ENCODE peak calls at places on chromosomes 7 and 10, in eight cellular contexts. One of them, this sample, is unnamed.

GRCh38 chr7:66460921-66461361 is 167.7 kb upstream of the KCTD7 start:
- DNase-seq in HEK293T: no peak
- DNase-seq in stimulated activated CD4-positive, alpha-beta T cell treated with anti-CD3 and anti-CD28 coated beads, Interleukin-2, amount 100 ng/mL, for 48 hours: no peak
- DNase-seq in activated T-helper 2 cell treated with anti-CD3 and anti-CD28 coated beads, Interferon-gamma antibody, Interleukin-2, Interleukin-4, amounts not matched to agents 10 μg/mL and 5 μg/mL and 100 μg/mL, durations not matched to agents 14 hours and 24 hours and 36 hours: no peak
- DNase-seq in SW 1271: no peak
- DNase-seq in HCT116: no peak
- DNase-seq in naive B cell: no peak
- DNase-seq in adrenal gland: no peak
- DNase-seq in this sample: no peak

GRCh38 chr10:24727811-24728210 is 4.1 kb upstream of the ARHGAP21 start:
- DNase-seq in HEK293T: no peak
- DNase-seq in SW 1271: no peak
- DNase-seq in adrenal gland: no peak
- DNase-seq in activated T-helper 2 cell treated with anti-CD3 and anti-CD28 coated beads, Interferon-gamma antibody, Interleukin-2, Interleukin-4, amounts not matched to agents 10 μg/mL and 5 μg/mL and 100 μg/mL, durations not matched to agents 14 hours and 24 hours and 36 hours: no peak
- DNase-seq in stimulated activated CD4-positive, alpha-beta T cell treated with anti-CD3 and anti-CD28 coated beads, Interleukin-2, amount 100 ng/mL, for 48 hours: no peak
- DNase-seq in naive B cell: no peak
- DNase-seq in HCT116: no peak
- DNase-seq in this sample: no peak

GRCh38 chr7:70669859-70670258 is 462.1 kb upstream of the GALNT17 start:
- DNase-seq in activated T-helper 2 cell treated with anti-CD3 and anti-CD28 coated beads, Interferon-gamma antibody, Interleukin-2, Interleukin-4, amounts not matched to agents 10 μg/mL and 5 μg/mL and 100 μg/mL, durations not matched to agents 14 hours and 24 hours and 36 hours: no peak
- DNase-seq in SW 1271: no peak
- DNase-seq in stimulated activated CD4-positive, alpha-beta T cell treated with anti-CD3 and anti-CD28 coated beads, Interleukin-2, amount 100 ng/mL, for 48 hours: no peak
- DNase-seq in adrenal gland: no peak
- DNase-seq in HCT116: no peak
- DNase-seq in HEK293T: no peak
- DNase-seq in naive B cell: no peak
- DNase-seq in this sample: no peak

GRCh38 chr10:119680050-119680449 is 28.9 kb downstream of the BAG3 start:
- DNase-seq in SW 1271: peak
- DNase-seq in adrenal gland: no peak
- DNase-seq in naive B cell: no peak
- DNase-seq in stimulated activated CD4-positive, alpha-beta T cell treated with anti-CD3 and anti-CD28 coated beads, Interleukin-2, amount 100 ng/mL, for 48 hours: no peak
- DNase-seq in HCT116: peak
- DNase-seq in HEK293T: no peak
- DNase-seq in activated T-helper 2 cell treated with anti-CD3 and anti-CD28 coated beads, Interferon-gamma antibody, Interleukin-2, Interleukin-4, amounts not matched to agents 10 μg/mL and 5 μg/mL and 100 μg/mL, durations not matched to agents 14 hours and 24 hours and 36 hours: no peak
- DNase-seq in this sample: no peak

GRCh38 chr7:156667110-156667436 is 26.5 kb downstream of the RNF32 start:
- DNase-seq in stimulated activated CD4-positive, alpha-beta T cell treated with anti-CD3 and anti-CD28 coated beads, Interleukin-2, amount 100 ng/mL, for 48 hours: no peak
- DNase-seq in HCT116: no peak
- DNase-seq in HEK293T: no peak
- DNase-seq in adrenal gland: no peak
- DNase-seq in activated T-helper 2 cell treated with anti-CD3 and anti-CD28 coated beads, Interferon-gamma antibody, Interleukin-2, Interleukin-4, amounts not matched to agents 10 μg/mL and 5 μg/mL and 100 μg/mL, durations not matched to agents 14 hours and 24 hours and 36 hours: no peak
- DNase-seq in SW 1271: no peak
- DNase-seq in naive B cell: no peak
- DNase-seq in this sample: no peak

GRCh38 chr7:90945104-90945752 is 319.0 kb upstream of the FZD1 start:
- DNase-seq in SW 1271: no peak
- DNase-seq in HCT116: no peak
- DNase-seq in activated T-helper 2 cell treated with anti-CD3 and anti-CD28 coated beads, Interferon-gamma antibody, Interleukin-2, Interleukin-4, amounts not matched to agents 10 μg/mL and 5 μg/mL and 100 μg/mL, durations not matched to agents 14 hours and 24 hours and 36 hours: no peak
- DNase-seq in naive B cell: no peak
- DNase-seq in HEK293T: no peak
- DNase-seq in stimulated activated CD4-positive, alpha-beta T cell treated with anti-CD3 and anti-CD28 coated beads, Interleukin-2, amount 100 ng/mL, for 48 hours: no peak
- DNase-seq in adrenal gland: no peak
- DNase-seq in this sample: no peak

GRCh38 chr7:34846976-34847375 is 189.0 kb downstream of the NPSR1 start:
- DNase-seq in activated T-helper 2 cell treated with anti-CD3 and anti-CD28 coated beads, Interferon-gamma antibody, Interleukin-2, Interleukin-4, amounts not matched to agents 10 μg/mL and 5 μg/mL and 100 μg/mL, durations not matched to agents 14 hours and 24 hours and 36 hours: no peak
- DNase-seq in HEK293T: no peak
- DNase-seq in naive B cell: no peak
- DNase-seq in adrenal gland: no peak
- DNase-seq in HCT116: no peak
- DNase-seq in SW 1271: no peak
- DNase-seq in stimulated activated CD4-positive, alpha-beta T cell treated with anti-CD3 and anti-CD28 coated beads, Interleukin-2, amount 100 ng/mL, for 48 hours: no peak
- DNase-seq in this sample: no peak

GRCh38 chr7:98294798-98295382 is 13.4 kb downstream of the BRI3 start:
- DNase-seq in activated T-helper 2 cell treated with anti-CD3 and anti-CD28 coated beads, Interferon-gamma antibody, Interleukin-2, Interleukin-4, amounts not matched to agents 10 μg/mL and 5 μg/mL and 100 μg/mL, durations not matched to agents 14 hours and 24 hours and 36 hours: no peak
- DNase-seq in stimulated activated CD4-positive, alpha-beta T cell treated with anti-CD3 and anti-CD28 coated beads, Interleukin-2, amount 100 ng/mL, for 48 hours: peak
- DNase-seq in naive B cell: peak
- DNase-seq in SW 1271: no peak
- DNase-seq in HCT116: peak
- DNase-seq in HEK293T: peak
- DNase-seq in adrenal gland: peak
- DNase-seq in this sample: peak

GRCh38 chr10:90047243-90047729 is 345.9 kb downstream of the KIF20B start:
- DNase-seq in SW 1271: no peak
- DNase-seq in activated T-helper 2 cell treated with anti-CD3 and anti-CD28 coated beads, Interferon-gamma antibody, Interleukin-2, Interleukin-4, amounts not matched to agents 10 μg/mL and 5 μg/mL and 100 μg/mL, durations not matched to agents 14 hours and 24 hours and 36 hours: no peak
- DNase-seq in stimulated activated CD4-positive, alpha-beta T cell treated with anti-CD3 and anti-CD28 coated beads, Interleukin-2, amount 100 ng/mL, for 48 hours: no peak
- DNase-seq in naive B cell: peak
- DNase-seq in adrenal gland: no peak
- DNase-seq in HEK293T: no peak
- DNase-seq in HCT116: peak
- DNase-seq in this sample: no peak

GRCh38 chr7:35463176-35463575 is 209.3 kb upstream of the TBX20 start:
- DNase-seq in SW 1271: no peak
- DNase-seq in naive B cell: no peak
- DNase-seq in activated T-helper 2 cell treated with anti-CD3 and anti-CD28 coated beads, Interferon-gamma antibody, Interleukin-2, Interleukin-4, amounts not matched to agents 10 μg/mL and 5 μg/mL and 100 μg/mL, durations not matched to agents 14 hours and 24 hours and 36 hours: no peak
- DNase-seq in HCT116: no peak
- DNase-seq in stimulated activated CD4-positive, alpha-beta T cell treated with anti-CD3 and anti-CD28 coated beads, Interleukin-2, amount 100 ng/mL, for 48 hours: no peak
- DNase-seq in adrenal gland: no peak
- DNase-seq in HEK293T: no peak
- DNase-seq in this sample: no peak

GRCh38 chr7:40805361-40805760 is 670.6 kb downstream of the SUGCT start:
- DNase-seq in HEK293T: no peak
- DNase-seq in HCT116: no peak
- DNase-seq in stimulated activated CD4-positive, alpha-beta T cell treated with anti-CD3 and anti-CD28 coated beads, Interleukin-2, amount 100 ng/mL, for 48 hours: no peak
- DNase-seq in SW 1271: no peak
- DNase-seq in naive B cell: no peak
- DNase-seq in activated T-helper 2 cell treated with anti-CD3 and anti-CD28 coated beads, Interferon-gamma antibody, Interleukin-2, Interleukin-4, amounts not matched to agents 10 μg/mL and 5 μg/mL and 100 μg/mL, durations not matched to agents 14 hours and 24 hours and 36 hours: no peak
- DNase-seq in adrenal gland: no peak
- DNase-seq in this sample: no peak

GRCh38 chr10:10782603-10783002 is 235.1 kb upstream of the CELF2 start:
- DNase-seq in stimulated activated CD4-positive, alpha-beta T cell treated with anti-CD3 and anti-CD28 coated beads, Interleukin-2, amount 100 ng/mL, for 48 hours: no peak
- DNase-seq in adrenal gland: no peak
- DNase-seq in naive B cell: no peak
- DNase-seq in activated T-helper 2 cell treated with anti-CD3 and anti-CD28 coated beads, Interferon-gamma antibody, Interleukin-2, Interleukin-4, amounts not matched to agents 10 μg/mL and 5 μg/mL and 100 μg/mL, durations not matched to agents 14 hours and 24 hours and 36 hours: no peak
- DNase-seq in HCT116: no peak
- DNase-seq in SW 1271: no peak
- DNase-seq in HEK293T: no peak
- DNase-seq in this sample: no peak

GRCh38 chr10:132064771-132065437 is 842 bp upstream of the JAKMIP3 start:
- DNase-seq in activated T-helper 2 cell treated with anti-CD3 and anti-CD28 coated beads, Interferon-gamma antibody, Interleukin-2, Interleukin-4, amounts not matched to agents 10 μg/mL and 5 μg/mL and 100 μg/mL, durations not matched to agents 14 hours and 24 hours and 36 hours: no peak
- DNase-seq in adrenal gland: no peak
- DNase-seq in HCT116: no peak
- DNase-seq in HEK293T: no peak
- DNase-seq in stimulated activated CD4-positive, alpha-beta T cell treated with anti-CD3 and anti-CD28 coated beads, Interleukin-2, amount 100 ng/mL, for 48 hours: no peak
- DNase-seq in naive B cell: no peak
- DNase-seq in SW 1271: no peak
- DNase-seq in this sample: no peak

GRCh38 chr10:60197206-60197605 is 192.5 kb downstream of the ANK3 start:
- DNase-seq in SW 1271: no peak
- DNase-seq in HEK293T: no peak
- DNase-seq in stimulated activated CD4-positive, alpha-beta T cell treated with anti-CD3 and anti-CD28 coated beads, Interleukin-2, amount 100 ng/mL, for 48 hours: no peak
- DNase-seq in HCT116: no peak
- DNase-seq in adrenal gland: no peak
- DNase-seq in activated T-helper 2 cell treated with anti-CD3 and anti-CD28 coated beads, Interferon-gamma antibody, Interleukin-2, Interleukin-4, amounts not matched to agents 10 μg/mL and 5 μg/mL and 100 μg/mL, durations not matched to agents 14 hours and 24 hours and 36 hours: no peak
- DNase-seq in naive B cell: no peak
- DNase-seq in this sample: no peak

GRCh38 chr10:20257422-20257821 is 441.2 kb downstream of the PLXDC2 start:
- DNase-seq in SW 1271: no peak
- DNase-seq in adrenal gland: no peak
- DNase-seq in activated T-helper 2 cell treated with anti-CD3 and anti-CD28 coated beads, Interferon-gamma antibody, Interleukin-2, Interleukin-4, amounts not matched to agents 10 μg/mL and 5 μg/mL and 100 μg/mL, durations not matched to agents 14 hours and 24 hours and 36 hours: no peak
- DNase-seq in HCT116: no peak
- DNase-seq in naive B cell: no peak
- DNase-seq in HEK293T: no peak
- DNase-seq in stimulated activated CD4-positive, alpha-beta T cell treated with anti-CD3 and anti-CD28 coated beads, Interleukin-2, amount 100 ng/mL, for 48 hours: no peak
- DNase-seq in this sample: no peak

GRCh38 chr10:75058142-75058541 is 53.3 kb upstream of the SAMD8 start:
- DNase-seq in HCT116: no peak
- DNase-seq in naive B cell: no peak
- DNase-seq in stimulated activated CD4-positive, alpha-beta T cell treated with anti-CD3 and anti-CD28 coated beads, Interleukin-2, amount 100 ng/mL, for 48 hours: no peak
- DNase-seq in HEK293T: no peak
- DNase-seq in activated T-helper 2 cell treated with anti-CD3 and anti-CD28 coated beads, Interferon-gamma antibody, Interleukin-2, Interleukin-4, amounts not matched to agents 10 μg/mL and 5 μg/mL and 100 μg/mL, durations not matched to agents 14 hours and 24 hours and 36 hours: no peak
- DNase-seq in SW 1271: no peak
- DNase-seq in adrenal gland: no peak
- DNase-seq in this sample: no peak

GRCh38 chr10:22253578-22253882 is 35.7 kb upstream of the EBLN1 start:
- DNase-seq in naive B cell: peak
- DNase-seq in activated T-helper 2 cell treated with anti-CD3 and anti-CD28 coated beads, Interferon-gamma antibody, Interleukin-2, Interleukin-4, amounts not matched to agents 10 μg/mL and 5 μg/mL and 100 μg/mL, durations not matched to agents 14 hours and 24 hours and 36 hours: no peak
- DNase-seq in HEK293T: no peak
- DNase-seq in adrenal gland: peak
- DNase-seq in SW 1271: no peak
- DNase-seq in stimulated activated CD4-positive, alpha-beta T cell treated with anti-CD3 and anti-CD28 coated beads, Interleukin-2, amount 100 ng/mL, for 48 hours: peak
- DNase-seq in HCT116: no peak
- DNase-seq in this sample: no peak

GRCh38 chr10:24721254-24722106 is 2.2 kb downstream of the ARHGAP21 start:
- DNase-seq in activated T-helper 2 cell treated with anti-CD3 and anti-CD28 coated beads, Interferon-gamma antibody, Interleukin-2, Interleukin-4, amounts not matched to agents 10 μg/mL and 5 μg/mL and 100 μg/mL, durations not matched to agents 14 hours and 24 hours and 36 hours: no peak
- DNase-seq in HCT116: no peak
- DNase-seq in HEK293T: no peak
- DNase-seq in naive B cell: peak
- DNase-seq in adrenal gland: peak
- DNase-seq in stimulated activated CD4-positive, alpha-beta T cell treated with anti-CD3 and anti-CD28 coated beads, Interleukin-2, amount 100 ng/mL, for 48 hours: no peak
- DNase-seq in SW 1271: no peak
- DNase-seq in this sample: peak

GRCh38 chr7:124635416-124635815 is 130.2 kb downstream of the GPR37 start:
- DNase-seq in stimulated activated CD4-positive, alpha-beta T cell treated with anti-CD3 and anti-CD28 coated beads, Interleukin-2, amount 100 ng/mL, for 48 hours: no peak
- DNase-seq in SW 1271: no peak
- DNase-seq in naive B cell: no peak
- DNase-seq in HCT116: no peak
- DNase-seq in adrenal gland: no peak
- DNase-seq in HEK293T: no peak
- DNase-seq in activated T-helper 2 cell treated with anti-CD3 and anti-CD28 coated beads, Interferon-gamma antibody, Interleukin-2, Interleukin-4, amounts not matched to agents 10 μg/mL and 5 μg/mL and 100 μg/mL, durations not matched to agents 14 hours and 24 hours and 36 hours: no peak
- DNase-seq in this sample: no peak

GRCh38 chr7:47520408-47520807 is 61.5 kb downstream of the TNS3 start:
- DNase-seq in HCT116: no peak
- DNase-seq in SW 1271: no peak
- DNase-seq in activated T-helper 2 cell treated with anti-CD3 and anti-CD28 coated beads, Interferon-gamma antibody, Interleukin-2, Interleukin-4, amounts not matched to agents 10 μg/mL and 5 μg/mL and 100 μg/mL, durations not matched to agents 14 hours and 24 hours and 36 hours: no peak
- DNase-seq in HEK293T: no peak
- DNase-seq in adrenal gland: peak
- DNase-seq in naive B cell: no peak
- DNase-seq in stimulated activated CD4-positive, alpha-beta T cell treated with anti-CD3 and anti-CD28 coated beads, Interleukin-2, amount 100 ng/mL, for 48 hours: no peak
- DNase-seq in this sample: no peak

GRCh38 chr10:30574423-30574796 is 55.1 kb downstream of the LYZL2 start:
- DNase-seq in stimulated activated CD4-positive, alpha-beta T cell treated with anti-CD3 and anti-CD28 coated beads, Interleukin-2, amount 100 ng/mL, for 48 hours: no peak
- DNase-seq in HCT116: no peak
- DNase-seq in HEK293T: no peak
- DNase-seq in SW 1271: no peak
- DNase-seq in adrenal gland: no peak
- DNase-seq in naive B cell: no peak
- DNase-seq in activated T-helper 2 cell treated with anti-CD3 and anti-CD28 coated beads, Interferon-gamma antibody, Interleukin-2, Interleukin-4, amounts not matched to agents 10 μg/mL and 5 μg/mL and 100 μg/mL, durations not matched to agents 14 hours and 24 hours and 36 hours: no peak
- DNase-seq in this sample: no peak

GRCh38 chr10:77774940-77775391 is 137.4 kb upstream of the KCNMA1 start:
- DNase-seq in HCT116: no peak
- DNase-seq in adrenal gland: no peak
- DNase-seq in naive B cell: no peak
- DNase-seq in activated T-helper 2 cell treated with anti-CD3 and anti-CD28 coated beads, Interferon-gamma antibody, Interleukin-2, Interleukin-4, amounts not matched to agents 10 μg/mL and 5 μg/mL and 100 μg/mL, durations not matched to agents 14 hours and 24 hours and 36 hours: no peak
- DNase-seq in stimulated activated CD4-positive, alpha-beta T cell treated with anti-CD3 and anti-CD28 coated beads, Interleukin-2, amount 100 ng/mL, for 48 hours: no peak
- DNase-seq in SW 1271: no peak
- DNase-seq in HEK293T: no peak
- DNase-seq in this sample: no peak

GRCh38 chr7:2952316-2952715 is 91.4 kb downstream of the CARD11 start:
- DNase-seq in stimulated activated CD4-positive, alpha-beta T cell treated with anti-CD3 and anti-CD28 coated beads, Interleukin-2, amount 100 ng/mL, for 48 hours: no peak
- DNase-seq in naive B cell: no peak
- DNase-seq in adrenal gland: no peak
- DNase-seq in SW 1271: no peak
- DNase-seq in HCT116: no peak
- DNase-seq in activated T-helper 2 cell treated with anti-CD3 and anti-CD28 coated beads, Interferon-gamma antibody, Interleukin-2, Interleukin-4, amounts not matched to agents 10 μg/mL and 5 μg/mL and 100 μg/mL, durations not matched to agents 14 hours and 24 hours and 36 hours: no peak
- DNase-seq in HEK293T: no peak
- DNase-seq in this sample: no peak

GRCh38 chr10:6148251-6148691 is 54.5 kb upstream of the PFKFB3 start:
- DNase-seq in HEK293T: no peak
- DNase-seq in adrenal gland: no peak
- DNase-seq in activated T-helper 2 cell treated with anti-CD3 and anti-CD28 coated beads, Interferon-gamma antibody, Interleukin-2, Interleukin-4, amounts not matched to agents 10 μg/mL and 5 μg/mL and 100 μg/mL, durations not matched to agents 14 hours and 24 hours and 36 hours: no peak
- DNase-seq in naive B cell: peak
- DNase-seq in stimulated activated CD4-positive, alpha-beta T cell treated with anti-CD3 and anti-CD28 coated beads, Interleukin-2, amount 100 ng/mL, for 48 hours: no peak
- DNase-seq in HCT116: no peak
- DNase-seq in SW 1271: no peak
- DNase-seq in this sample: no peak

GRCh38 chr7:155166673-155167370 is 96.7 kb downstream of the HTR5A start:
- DNase-seq in HCT116: peak
- DNase-seq in stimulated activated CD4-positive, alpha-beta T cell treated with anti-CD3 and anti-CD28 coated beads, Interleukin-2, amount 100 ng/mL, for 48 hours: no peak
- DNase-seq in HEK293T: no peak
- DNase-seq in SW 1271: peak
- DNase-seq in activated T-helper 2 cell treated with anti-CD3 and anti-CD28 coated beads, Interferon-gamma antibody, Interleukin-2, Interleukin-4, amounts not matched to agents 10 μg/mL and 5 μg/mL and 100 μg/mL, durations not matched to agents 14 hours and 24 hours and 36 hours: no peak
- DNase-seq in naive B cell: no peak
- DNase-seq in adrenal gland: peak
- DNase-seq in this sample: no peak

GRCh38 chr10:84196941-84197340 is 2.6 kb downstream of the CDHR1 start:
- DNase-seq in adrenal gland: no peak
- DNase-seq in HEK293T: no peak
- DNase-seq in HCT116: no peak
- DNase-seq in naive B cell: no peak
- DNase-seq in SW 1271: no peak
- DNase-seq in activated T-helper 2 cell treated with anti-CD3 and anti-CD28 coated beads, Interferon-gamma antibody, Interleukin-2, Interleukin-4, amounts not matched to agents 10 μg/mL and 5 μg/mL and 100 μg/mL, durations not matched to agents 14 hours and 24 hours and 36 hours: no peak
- DNase-seq in stimulated activated CD4-positive, alpha-beta T cell treated with anti-CD3 and anti-CD28 coated beads, Interleukin-2, amount 100 ng/mL, for 48 hours: no peak
- DNase-seq in this sample: no peak

GRCh38 chr7:108016841-108017775 is 14.1 kb upstream of the LAMB1 start:
- DNase-seq in HEK293T: peak
- DNase-seq in HCT116: peak
- DNase-seq in adrenal gland: no peak
- DNase-seq in SW 1271: no peak
- DNase-seq in stimulated activated CD4-positive, alpha-beta T cell treated with anti-CD3 and anti-CD28 coated beads, Interleukin-2, amount 100 ng/mL, for 48 hours: no peak
- DNase-seq in naive B cell: no peak
- DNase-seq in activated T-helper 2 cell treated with anti-CD3 and anti-CD28 coated beads, Interferon-gamma antibody, Interleukin-2, Interleukin-4, amounts not matched to agents 10 μg/mL and 5 μg/mL and 100 μg/mL, durations not matched to agents 14 hours and 24 hours and 36 hours: no peak
- DNase-seq in this sample: no peak

GRCh38 chr7:116888895-116889294 is 26.5 kb downstream of the CAPZA2 start:
- DNase-seq in SW 1271: no peak
- DNase-seq in naive B cell: no peak
- DNase-seq in HCT116: no peak
- DNase-seq in activated T-helper 2 cell treated with anti-CD3 and anti-CD28 coated beads, Interferon-gamma antibody, Interleukin-2, Interleukin-4, amounts not matched to agents 10 μg/mL and 5 μg/mL and 100 μg/mL, durations not matched to agents 14 hours and 24 hours and 36 hours: no peak
- DNase-seq in stimulated activated CD4-positive, alpha-beta T cell treated with anti-CD3 and anti-CD28 coated beads, Interleukin-2, amount 100 ng/mL, for 48 hours: no peak
- DNase-seq in HEK293T: no peak
- DNase-seq in adrenal gland: no peak
- DNase-seq in this sample: no peak

GRCh38 chr7:80604436-80604835 is 34.0 kb upstream of the CD36 start:
- DNase-seq in stimulated activated CD4-positive, alpha-beta T cell treated with anti-CD3 and anti-CD28 coated beads, Interleukin-2, amount 100 ng/mL, for 48 hours: no peak
- DNase-seq in HCT116: no peak
- DNase-seq in activated T-helper 2 cell treated with anti-CD3 and anti-CD28 coated beads, Interferon-gamma antibody, Interleukin-2, Interleukin-4, amounts not matched to agents 10 μg/mL and 5 μg/mL and 100 μg/mL, durations not matched to agents 14 hours and 24 hours and 36 hours: no peak
- DNase-seq in adrenal gland: no peak
- DNase-seq in naive B cell: no peak
- DNase-seq in HEK293T: no peak
- DNase-seq in SW 1271: no peak
- DNase-seq in this sample: no peak

GRCh38 chr10:101458869-101459268 is 104.9 kb downstream of the BTRC start:
- DNase-seq in adrenal gland: no peak
- DNase-seq in HCT116: no peak
- DNase-seq in naive B cell: no peak
- DNase-seq in stimulated activated CD4-positive, alpha-beta T cell treated with anti-CD3 and anti-CD28 coated beads, Interleukin-2, amount 100 ng/mL, for 48 hours: no peak
- DNase-seq in SW 1271: no peak
- DNase-seq in HEK293T: no peak
- DNase-seq in activated T-helper 2 cell treated with anti-CD3 and anti-CD28 coated beads, Interferon-gamma antibody, Interleukin-2, Interleukin-4, amounts not matched to agents 10 μg/mL and 5 μg/mL and 100 μg/mL, durations not matched to agents 14 hours and 24 hours and 36 hours: no peak
- DNase-seq in this sample: no peak

GRCh38 chr7:95527033-95527775 is 41.5 kb downstream of the ASB4 start:
- DNase-seq in SW 1271: no peak
- DNase-seq in naive B cell: peak
- DNase-seq in adrenal gland: peak
- DNase-seq in HCT116: peak
- DNase-seq in stimulated activated CD4-positive, alpha-beta T cell treated with anti-CD3 and anti-CD28 coated beads, Interleukin-2, amount 100 ng/mL, for 48 hours: no peak
- DNase-seq in HEK293T: peak
- DNase-seq in activated T-helper 2 cell treated with anti-CD3 and anti-CD28 coated beads, Interferon-gamma antibody, Interleukin-2, Interleukin-4, amounts not matched to agents 10 μg/mL and 5 μg/mL and 100 μg/mL, durations not matched to agents 14 hours and 24 hours and 36 hours: no peak
- DNase-seq in this sample: peak

GRCh38 chr10:58641708-58642107 is 129.0 kb downstream of the BICC1 start:
- DNase-seq in HCT116: no peak
- DNase-seq in activated T-helper 2 cell treated with anti-CD3 and anti-CD28 coated beads, Interferon-gamma antibody, Interleukin-2, Interleukin-4, amounts not matched to agents 10 μg/mL and 5 μg/mL and 100 μg/mL, durations not matched to agents 14 hours and 24 hours and 36 hours: no peak
- DNase-seq in stimulated activated CD4-positive, alpha-beta T cell treated with anti-CD3 and anti-CD28 coated beads, Interleukin-2, amount 100 ng/mL, for 48 hours: no peak
- DNase-seq in naive B cell: no peak
- DNase-seq in HEK293T: no peak
- DNase-seq in adrenal gland: no peak
- DNase-seq in SW 1271: no peak
- DNase-seq in this sample: no peak

GRCh38 chr7:72446566-72447462 is 34.7 kb upstream of the CALN1 start:
- DNase-seq in activated T-helper 2 cell treated with anti-CD3 and anti-CD28 coated beads, Interferon-gamma antibody, Interleukin-2, Interleukin-4, amounts not matched to agents 10 μg/mL and 5 μg/mL and 100 μg/mL, durations not matched to agents 14 hours and 24 hours and 36 hours: no peak
- DNase-seq in adrenal gland: no peak
- DNase-seq in naive B cell: no peak
- DNase-seq in HCT116: no peak
- DNase-seq in stimulated activated CD4-positive, alpha-beta T cell treated with anti-CD3 and anti-CD28 coated beads, Interleukin-2, amount 100 ng/mL, for 48 hours: no peak
- DNase-seq in SW 1271: no peak
- DNase-seq in HEK293T: no peak
- DNase-seq in this sample: no peak

GRCh38 chr10:52517017-52517416 is 202.9 kb downstream of the DKK1 start:
- DNase-seq in naive B cell: no peak
- DNase-seq in HEK293T: no peak
- DNase-seq in activated T-helper 2 cell treated with anti-CD3 and anti-CD28 coated beads, Interferon-gamma antibody, Interleukin-2, Interleukin-4, amounts not matched to agents 10 μg/mL and 5 μg/mL and 100 μg/mL, durations not matched to agents 14 hours and 24 hours and 36 hours: no peak
- DNase-seq in stimulated activated CD4-positive, alpha-beta T cell treated with anti-CD3 and anti-CD28 coated beads, Interleukin-2, amount 100 ng/mL, for 48 hours: no peak
- DNase-seq in HCT116: no peak
- DNase-seq in SW 1271: no peak
- DNase-seq in adrenal gland: no peak
- DNase-seq in this sample: no peak

This sample was measured in progenitor cell of endocrine pancreas.